ENCODE peak calls at places on chromosomes 7 and 10, in seven cellular contexts. I, H, Y, S, P, A and N are unnamed samples.

GRCh38 chr7:154907651-154908620 is 95.0 kb downstream of the PAXIP1 start:
- DNase-seq in S (no peak), H (no peak), A (no peak), Y (no peak), I (no peak), P (no peak), N (no peak)

GRCh38 chr10:36489181-36489927 is 636.0 kb upstream of the ANKRD30A start:
- DNase-seq in I (peak), P (no peak), S (no peak), A (no peak), H (peak), Y (no peak), N (no peak)

GRCh38 chr10:50343702-50344331 is 92.5 kb upstream of the ASAH2 start:
- DNase-seq in P (no peak), Y (no peak), A (no peak), S (no peak), I (no peak), H (no peak), N (no peak)

GRCh38 chr10:59622320-59622901 is 87.2 kb downstream of the SLC16A9 start:
- DNase-seq in I (peak), P (peak), H (peak), A (peak), S (peak), Y (peak), N (peak)

GRCh38 chr10:93403741-93404354 is 78.3 kb downstream of the MYOF start:
- DNase-seq in I (no peak), P (no peak), A (no peak), Y (no peak), H (no peak), S (no peak), N (no peak)

GRCh38 chr7:7702826-7703225 is 15.6 kb downstream of the RPA3 start:
- DNase-seq in H (no peak), A (no peak), S (no peak), I (no peak), P (no peak), Y (no peak), N (no peak)

GRCh38 chr10:12729885-12730284 is 271.6 kb downstream of the CCDC3 start:
- DNase-seq in I (no peak), S (no peak), A (no peak), P (peak), Y (no peak), H (no peak), N (no peak)

GRCh38 chr7:115682507-115682906 is 348.1 kb downstream of the TFEC start:
- DNase-seq in A (no peak), I (no peak), H (no peak), S (no peak), Y (no peak), P (no peak), N (no peak)

GRCh38 chr7:142463401-142463850 is 205.6 kb upstream of the PRSS58 start:
- DNase-seq in S (no peak), A (no peak), H (no peak), P (no peak), I (no peak), Y (no peak), N (no peak)

GRCh38 chr7:24381919-24382505 is 98.0 kb downstream of the NPY start:
- DNase-seq in S (peak), Y (no peak), P (peak), H (peak), A (no peak), I (no peak), N (no peak)

GRCh38 chr7:747186-747585 is 20.1 kb upstream of the PRKAR1B start:
- DNase-seq in A (no peak), Y (no peak), S (no peak), P (no peak), I (no peak), H (no peak), N (no peak)

GRCh38 chr7:105454058-105454739 is 65.5 kb upstream of the SRPK2 start:
- DNase-seq in A (no peak), P (no peak), I (no peak), H (peak), S (peak), Y (no peak), N (peak)

GRCh38 chr7:12637819-12638592 is 49.4 kb upstream of the ARL4A start:
- DNase-seq in Y (no peak), A (no peak), H (no peak), I (no peak), S (no peak), P (no peak), N (no peak)

GRCh38 chr10:126504051-126504760 is 115.9 kb upstream of the ADAM12 start:
- DNase-seq in P (peak), A (peak), H (peak), I (no peak), Y (peak), S (peak), N (peak)

GRCh38 chr10:87925570-87925969 is 62.1 kb downstream of the PTEN start:
- DNase-seq in S (peak), Y (no peak), P (no peak), H (peak), I (no peak), A (no peak), N (peak)

GRCh38 chr10:74025380-74025978 is 27.6 kb downstream of the VCL start:
- DNase-seq in S (no peak), I (no peak), P (no peak), Y (no peak), H (no peak), A (no peak), N (no peak)

GRCh38 chr7:27873981-27874957 is 134.3 kb downstream of the TAX1BP1 start:
- DNase-seq in A (peak), S (peak), P (no peak), H (peak), Y (no peak), I (peak), N (peak)

GRCh38 chr10:58723977-58724376 is 211.3 kb downstream of the BICC1 start:
- DNase-seq in S (peak), P (no peak), I (no peak), Y (no peak), A (no peak), H (peak), N (no peak)

GRCh38 chr10:118569241-118569881 is 26.1 kb downstream of the PRLHR start:
- DNase-seq in H (peak), S (no peak), I (no peak), A (no peak), P (no peak), Y (peak), N (no peak)

GRCh38 chr7:131391145-131391544 is 63.5 kb downstream of the MKLN1 start:
- DNase-seq in Y (no peak), P (no peak), H (no peak), A (no peak), S (no peak), I (no peak), N (no peak)

GRCh38 chr7:55570939-55571338 is 1.4 kb downstream of the VOPP1 start:
- DNase-seq in P (no peak), S (peak), H (peak), A (no peak), I (no peak), Y (no peak), N (no peak)

GRCh38 chr10:33047655-33048054 is 89.6 kb upstream of the ITGB1 start:
- DNase-seq in Y (no peak), S (no peak), I (no peak), A (no peak), H (peak), P (no peak), N (no peak)
- TF ChIP-seq CTCF in Y (no peak), S (no peak), I (no peak), A (no peak), H (no peak), P (peak), N (no peak)

DNA sequence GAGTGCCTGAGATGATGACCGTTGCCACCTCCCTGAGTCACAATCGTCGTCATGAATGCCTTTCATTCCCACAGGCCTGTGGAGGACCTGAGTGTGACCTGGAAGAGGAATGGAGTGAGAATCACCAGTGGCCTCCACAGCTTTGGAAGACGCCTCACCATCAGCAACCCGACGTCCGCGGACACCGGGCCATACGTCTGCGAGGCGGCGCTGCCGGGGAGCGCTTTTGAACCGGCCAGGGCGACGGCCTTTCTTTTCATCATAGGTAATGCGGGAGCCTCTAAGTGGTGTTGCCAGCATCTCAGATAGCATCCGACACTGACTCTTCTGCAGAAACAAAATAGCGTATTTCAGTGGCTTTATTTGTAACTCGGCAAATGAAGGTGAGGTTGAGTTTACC is 650.6 kb downstream of the SDK1 start:
- DNase-seq in S (no peak), I (no peak), Y (no peak), A (no peak), H (no peak), P (no peak), N (no peak)
- H3K4me3 ChIP-seq in S (no peak), I (no peak), Y (no peak), A (no peak), H (no peak), P (no peak), N (no peak)

DNA sequence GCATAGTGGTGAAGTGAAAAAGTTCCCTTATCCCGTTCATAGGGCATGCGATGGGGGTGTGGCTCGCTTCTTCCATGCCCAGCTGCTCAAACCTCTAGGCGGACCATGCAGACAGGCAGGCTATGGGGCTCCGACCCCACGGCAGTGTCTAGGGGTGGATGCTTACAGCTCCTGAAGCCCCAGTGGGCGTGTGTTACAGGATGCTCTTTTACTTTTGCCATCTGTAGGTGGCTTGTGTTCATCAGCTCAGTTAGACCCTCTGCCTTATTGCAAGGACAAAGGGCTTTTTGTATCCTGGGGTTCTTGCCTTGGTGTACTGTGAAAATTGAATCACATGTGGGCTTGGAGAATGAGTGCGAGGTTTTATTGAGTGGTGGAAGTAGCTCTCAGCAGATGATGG is at the start of gene MYL10:
- DNase-seq in S (no peak), A (no peak), Y (no peak), H (no peak), P (no peak), I (no peak), N (no peak)
- TF ChIP-seq CTCF in S (no peak), A (no peak), Y (no peak), H (no peak), P (no peak), I (no peak), N (no peak)

GRCh38 chr10:30373596-30374327 is 24.7 kb upstream of the MTPAP start:
- DNase-seq in H (no peak), Y (no peak), P (no peak), S (no peak), I (no peak), A (no peak), N (no peak)

GRCh38 chr10:30371954-30372353 is 22.9 kb upstream of the MTPAP start:
- DNase-seq in Y (no peak), H (no peak), I (no peak), S (no peak), P (no peak), A (no peak), N (no peak)

GRCh38 chr10:30379983-30380382 is 30.9 kb upstream of the MTPAP start:
- DNase-seq in S (no peak), H (no peak), Y (no peak), P (no peak), A (no peak), I (no peak), N (no peak)

GRCh38 chr10:30378607-30379006 is 29.5 kb upstream of the MTPAP start:
- DNase-seq in S (peak), I (no peak), A (no peak), Y (no peak), P (no peak), H (no peak), N (no peak)

GRCh38 chr10:30374353-30374752 is 25.3 kb upstream of the MTPAP start:
- DNase-seq in I (no peak), A (no peak), H (no peak), P (peak), S (no peak), Y (no peak), N (no peak)
- H3K4me3 ChIP-seq in I (no peak), A (no peak), H (no peak), P (no peak), S (no peak), Y (no peak), N (no peak)

GRCh38 chr10:287814-288213 is 152.6 kb downstream of the ZMYND11 start:
- DNase-seq in P (no peak), S (no peak), H (peak), A (no peak), Y (no peak), I (no peak), N (no peak)
- TF ChIP-seq CTCF in P (peak), S (no peak), H (peak), A (no peak), Y (no peak), I (no peak), N (peak)

GRCh38 chr10:72353963-72354355 is 760 bp downstream of the DNAJB12 start:
- DNase-seq in S (no peak), Y (peak), H (peak), A (no peak), P (peak), I (peak), N (no peak)
- H3K4me3 ChIP-seq in S (peak), Y (peak), H (peak), A (peak), P (peak), I (peak), N (peak)

DNA sequence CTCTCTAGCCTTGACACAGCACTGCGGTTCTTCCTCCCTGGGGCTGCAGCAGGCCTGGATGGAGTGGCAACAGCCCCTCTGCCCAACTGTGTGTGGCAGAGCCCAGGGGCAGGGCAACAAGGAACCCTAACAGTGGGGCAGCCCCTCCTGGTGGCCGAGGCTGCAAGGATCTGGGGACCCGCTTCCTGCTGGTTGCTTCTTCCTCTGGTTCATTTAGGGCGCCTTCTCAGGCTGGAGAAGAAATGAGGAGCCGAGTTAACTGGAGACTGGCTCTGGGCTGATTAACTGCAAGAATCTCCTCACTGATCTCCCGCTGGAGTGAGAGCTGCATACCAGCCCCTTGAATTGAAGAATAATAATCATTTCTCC is 80.1 kb upstream of the EMX2 start:
- DNase-seq in P (peak), S (no peak), A (no peak), H (no peak), Y (peak), I (no peak), N (no peak)
- TF ChIP-seq CTCF in P (peak), S (no peak), A (no peak), H (peak), Y (peak), I (no peak), N (peak)

DNA sequence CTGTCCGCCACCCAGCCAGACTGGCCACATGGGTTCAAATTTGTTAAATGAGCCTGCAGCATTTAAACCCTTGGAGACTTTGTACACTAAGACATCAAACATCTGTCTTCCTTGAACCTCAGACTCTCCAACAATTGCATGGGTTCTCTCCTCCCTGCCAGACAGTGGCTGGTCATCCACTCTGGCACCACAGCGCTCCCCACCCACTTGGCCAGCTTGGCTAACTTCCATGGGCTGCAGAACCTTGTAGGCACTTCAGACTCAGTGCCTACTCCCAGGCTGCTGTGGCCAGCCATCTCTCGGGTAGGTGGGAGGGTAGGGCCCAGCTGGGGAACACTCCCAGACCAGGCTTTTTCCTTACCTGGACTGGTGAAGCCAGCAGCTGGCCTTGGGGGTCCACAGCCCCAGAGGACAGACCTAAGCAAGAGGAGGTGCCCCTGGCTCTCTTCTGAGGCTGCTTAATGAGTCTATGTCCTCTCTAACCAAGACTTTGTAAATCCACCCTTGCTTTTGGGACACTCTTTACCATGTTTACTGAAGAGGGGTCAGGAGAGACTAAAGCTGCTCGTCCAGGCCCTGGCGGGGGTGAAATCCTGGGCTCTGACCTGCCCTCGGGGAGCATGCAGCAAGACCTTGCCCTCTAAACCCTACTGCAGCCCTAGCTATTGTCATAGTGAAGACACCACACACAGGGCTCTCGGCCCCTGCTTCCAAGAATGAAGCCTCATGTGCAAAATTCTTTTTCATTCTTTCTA is 82.7 kb downstream of the ARHGAP22 start:
- DNase-seq in S (no peak), A (no peak), Y (no peak), P (no peak), H (no peak), I (no peak), N (no peak)
- H3K4me3 ChIP-seq in S (no peak), A (no peak), Y (no peak), P (no peak), H (no peak), I (no peak), N (peak)